ENCODE peak calls at places on chromosomes 3 and 15, in six cellular contexts. Q is H9; O is activated CD8-positive, alpha-beta memory T cell treated with anti-CD3 and anti-CD28 coated beads for 4 hours; Z is GM12891; Y is stimulated activated CD8-positive, alpha-beta memory T cell treated with anti-CD3 and anti-CD28 coated beads, Interleukin-15, amount 100 ng/mL, for 24 hours; C is H54. A is an unnamed sample.

GRCh38 chr3:8732413-8732812 is 1.2 kb upstream of the CAV3 start:
- DNase-seq in O (no peak), Z (no peak), Y (no peak), C (no peak), Q (peak; percentile 42), A (no peak)

GRCh38 chr3:42377681-42378080 is 32.7 kb downstream of the LYZL4 start:
- DNase-seq in Y (no peak), C (no peak), Z (no peak), O (no peak), Q (no peak), A (no peak)

GRCh38 chr15:41980654-41981323 is 8.4 kb upstream of the EHD4 start:
- DNase-seq in C (no peak), Z (no peak), Q (no peak), Y (no peak), O (no peak), A (no peak)

GRCh38 chr3:97763586-97764148 is 891 bp upstream of the ARL6 start:
- DNase-seq in Z (no peak), Q (no peak), C (no peak), Y (no peak), O (no peak), A (no peak)

GRCh38 chr3:32818431-32819085 is 761 bp downstream of the TRIM71 start:
- DNase-seq in Z (no peak), O (no peak), Q (no peak), C (no peak), Y (no peak), A (no peak)

GRCh38 chr15:39756806-39757522 is 25.7 kb downstream of the FSIP1 start:
- DNase-seq in C (no peak), Z (no peak), O (no peak), Q (no peak), Y (no peak), A (peak; percentile 25)

GRCh38 chr15:88218557-88219214 is 37.9 kb downstream of the NTRK3 start:
- DNase-seq in C (no peak), Z (no peak), O (no peak), Y (no peak), Q (no peak), A (no peak)

GRCh38 chr3:59774613-59775012 is 724.8 kb upstream of the CFAP20DC start:
- DNase-seq in Q (no peak), Y (no peak), O (no peak), Z (no peak), C (peak; percentile 5), A (no peak)

GRCh38 chr3:66139415-66139814 is 81.4 kb upstream of the SLC25A26 start:
- DNase-seq in Z (no peak), Q (no peak), O (no peak), C (no peak), Y (no peak), A (no peak)

GRCh38 chr3:159978353-159978752 is 10.3 kb upstream of the IL12A start:
- DNase-seq in Z (no peak), Q (no peak), O (no peak), C (no peak), Y (no peak), A (no peak)

GRCh38 chr3:108804956-108805355 is 17.6 kb upstream of the TRAT1 start:
- DNase-seq in Q (no peak), O (no peak), Z (no peak), Y (no peak), C (no peak), A (no peak)

GRCh38 chr3:17336291-17336690 is 406.1 kb downstream of the TBC1D5 start:
- DNase-seq in Q (no peak), Y (no peak), Z (no peak), O (no peak), C (no peak), A (no peak)

GRCh38 chr3:131216801-131217200 is 164.8 kb upstream of the NUDT16 start:
- DNase-seq in Z (no peak), O (no peak), Y (no peak), C (peak; percentile 42), Q (peak; percentile 55), A (no peak)

GRCh38 chr3:180947761-180948390 is 35.4 kb downstream of the FXR1 start:
- DNase-seq in O (no peak), C (no peak), Y (no peak), Z (no peak), Q (no peak), A (no peak)

GRCh38 chr3:5479229-5479799 is 291.8 kb downstream of the EDEM1 start:
- DNase-seq in Q (no peak), C (no peak), Y (no peak), Z (no peak), O (no peak), A (no peak)

GRCh38 chr3:53044371-53045106 is 1.3 kb downstream of the SFMBT1 start:
- DNase-seq in Y (peak; percentile 6), Q (no peak), O (no peak), C (peak; percentile 73), Z (no peak), A (peak; percentile 30)

GRCh38 chr15:25933456-25934158 is 70.5 kb upstream of the ATP10A start:
- DNase-seq in C (no peak), Q (peak; percentile 86), O (peak; percentile 23), Z (no peak), Y (peak; percentile 17), A (no peak)

GRCh38 chr15:96553931-96554330 is 223.4 kb downstream of the NR2F2 start:
- DNase-seq in O (no peak), Z (no peak), Y (no peak), C (no peak), Q (no peak), A (no peak)

GRCh38 chr3:14620512-14620911 is 31.1 kb upstream of the CCDC174 start:
- DNase-seq in Z (no peak), C (no peak), Y (no peak), O (no peak), Q (peak; percentile 43), A (no peak)

GRCh38 chr3:109803274-109803673 is 465.9 kb upstream of the DPPA4 start:
- DNase-seq in O (no peak), Y (no peak), C (no peak), Q (no peak), Z (no peak), A (no peak)

GRCh38 chr3:158050461-158050860 is 55.8 kb downstream of the SHOX2 start:
- DNase-seq in O (no peak), Z (no peak), C (no peak), Q (no peak), Y (no peak), A (no peak)

GRCh38 chr3:48301814-48302194 is 31.7 kb downstream of the SPINK8 start:
- DNase-seq in Y (no peak), C (peak; percentile 17), O (no peak), Z (peak; percentile 22), Q (no peak), A (peak; percentile 9)

GRCh38 chr3:112043621-112044201 is 9.2 kb downstream of the TMPRSS7 start:
- DNase-seq in O (peak; percentile 8), Z (peak; percentile 24), C (peak; percentile 27), Y (no peak), Q (peak; percentile 45), A (peak; percentile 86)

GRCh38 chr3:175977968-175978752 is 1119.0 kb downstream of the NAALADL2 start:
- DNase-seq in Q (no peak), O (no peak), Y (no peak), Z (no peak), C (no peak), A (no peak)

GRCh38 chr3:152272771-152273242 is 4.1 kb downstream of the MBNL1 start:
- DNase-seq in O (no peak), Z (no peak), Y (no peak), C (no peak), Q (no peak), A (no peak)

GRCh38 chr15:101058735-101059134 is 139.6 kb downstream of the LRRK1 start:
- DNase-seq in Y (no peak), Z (no peak), Q (peak; percentile 14), O (no peak), C (no peak), A (no peak)

GRCh38 chr15:28984421-28985375 is 98.9 kb downstream of the APBA2 start:
- DNase-seq in Z (no peak), Y (no peak), Q (no peak), O (no peak), C (peak; percentile 28), A (no peak)

GRCh38 chr3:139180489-139180888 is 135.8 kb upstream of the PRR23C start:
- DNase-seq in Z (no peak), O (no peak), Y (no peak), C (no peak), Q (no peak), A (no peak)

GRCh38 chr3:183799471-183799870 is 25.9 kb downstream of the MAP6D1 start:
- DNase-seq in Z (no peak), O (no peak), C (no peak), Y (no peak), Q (no peak), A (no peak)

GRCh38 chr3:55709411-55709997 is 222.4 kb upstream of the WNT5A start:
- DNase-seq in O (no peak), Q (no peak), Z (no peak), Y (no peak), C (no peak), A (no peak)

GRCh38 chr3:173045770-173046382 is 95.2 kb downstream of the SPATA16 start:
- DNase-seq in C (no peak), Z (no peak), Q (no peak), Y (no peak), O (no peak), A (no peak)

GRCh38 chr3:148971819-148972218 is 19.5 kb upstream of the GYG1 start:
- DNase-seq in C (no peak), O (no peak), Y (no peak), Q (no peak), Z (no peak), A (no peak)

GRCh38 chr3:13998831-13999230 is 119.0 kb upstream of the WNT7A start:
- DNase-seq in Q (no peak), Y (no peak), O (no peak), Z (no peak), C (no peak), A (no peak)

GRCh38 chr3:29515451-29515850 is 234.6 kb downstream of the RBMS3 start:
- DNase-seq in Z (no peak), Y (no peak), C (peak; percentile 18), Q (peak; percentile 31), O (no peak), A (no peak)

GRCh38 chr3:131535596-131535995 is 32.8 kb upstream of the MRPL3 start:
- DNase-seq in Y (no peak), O (no peak), Q (no peak), Z (no peak), C (peak; percentile 12), A (no peak)

GRCh38 chr3:46593979-46594378 is 18.3 kb upstream of the FAM240A start:
- DNase-seq in Z (no peak), Y (no peak), C (no peak), O (no peak), Q (no peak), A (no peak)

GRCh38 chr3:151357461-151357850 is 27.1 kb downstream of the P2RY12 start:
- DNase-seq in O (no peak), C (no peak), Y (no peak), Z (no peak), Q (no peak), A (no peak)

GRCh38 chr3:104101736-104102135 is 1265.0 kb upstream of the ALCAM start:
- DNase-seq in Y (no peak), Z (no peak), Q (no peak), O (no peak), C (no peak), A (no peak)